ENCODE peak calls at places on chromosome 19, in seven cellular contexts. N is stomach, C is pancreas, L is breast epithelium, H is neuronal stem cell, K is A549, Z is esophagus squamous epithelium. A is an unnamed sample.

GRCh38 chr19:6648141-6648715 is 21.7 kb downstream of the TNFSF14 start:
- DNase-seq in H (no peak), K (no peak), Z (no peak), N (no peak), C (no peak), L (no peak), A (no peak)

GRCh38 chr19:46786236-46787039 is 2.0 kb downstream of the SLC1A5 start:
- DNase-seq in L (peak; percentile 61), Z (no peak), N (peak; percentile 67), H (peak; percentile 33), C (peak; percentile 68), K (peak; percentile 84), A (no peak)

GRCh38 chr19:43755256-43755801 is 567 bp upstream of the SMG9 start:
- DNase-seq in Z (no peak), C (peak; percentile 78), N (peak; percentile 86), K (peak; percentile 91), L (peak; percentile 77), H (peak; percentile 58), A (peak; percentile 95)

GRCh38 chr19:51119675-51120074 is 5.0 kb upstream of the SIGLEC9 start:
- DNase-seq in L (no peak), N (no peak), K (no peak), C (no peak), Z (no peak), H (no peak), A (no peak)

GRCh38 chr19:4878491-4878968 is 11.1 kb upstream of the PLIN3 start:
- DNase-seq in Z (no peak), L (no peak), K (no peak), N (no peak), C (no peak), H (no peak), A (no peak)

GRCh38 chr19:24004166-24004565 is 82.8 kb upstream of the ZNF254 start:
- DNase-seq in N (no peak), C (no peak), K (no peak), H (no peak), L (no peak), Z (no peak), A (no peak)

GRCh38 chr19:53980553-53981407 is 10.7 kb upstream of the CACNG6 start:
- DNase-seq in H (no peak), C (no peak), L (no peak), Z (no peak), N (no peak), K (peak; percentile 99), A (no peak)

GRCh38 chr19:4722671-4723464 is 774 bp downstream of the DPP9 start:
- DNase-seq in H (no peak), N (peak; percentile 39), C (peak; percentile 41), L (no peak), Z (no peak), K (no peak), A (no peak)

GRCh38 chr19:17579523-17580244 is 24.2 kb downstream of the COLGALT1 start:
- DNase-seq in H (peak; percentile 45), Z (no peak), C (peak; percentile 43), L (no peak), K (peak; percentile 87), N (no peak), A (no peak)

DNA sequence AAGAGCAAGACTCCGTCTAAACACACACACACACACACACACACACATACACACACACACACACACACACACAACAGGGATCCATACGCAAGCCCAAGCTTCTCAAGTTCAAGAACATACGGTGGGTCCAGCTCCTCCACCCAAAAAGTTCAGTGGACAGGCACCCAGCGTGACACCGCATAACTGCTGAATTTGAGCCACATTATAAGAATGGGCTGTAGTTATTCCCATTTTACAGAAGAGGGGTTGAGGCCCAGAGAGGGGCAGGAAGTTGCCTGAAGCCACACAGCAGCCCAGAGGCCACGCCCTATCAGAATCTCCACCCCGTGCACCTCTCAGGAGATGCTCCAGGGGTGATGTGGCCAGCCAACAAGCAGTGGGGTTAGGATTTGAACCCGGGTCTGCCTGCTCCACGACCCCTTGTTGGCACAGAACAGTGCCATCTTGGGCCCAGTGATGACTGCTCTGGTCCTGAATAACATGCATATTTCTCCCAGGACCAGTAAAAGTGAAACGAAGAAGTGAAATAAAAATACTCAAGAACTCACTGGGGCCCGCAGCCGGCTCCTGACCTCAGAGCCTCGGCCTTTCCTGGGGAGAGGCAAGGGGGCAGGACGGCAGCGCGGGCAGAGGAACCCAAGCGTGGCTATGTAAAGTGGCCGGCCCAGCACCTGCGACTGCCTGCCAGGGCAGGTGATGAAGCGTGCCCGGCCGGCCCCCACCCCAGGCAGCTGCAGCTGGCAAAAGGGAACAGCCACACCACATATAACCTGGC is 61.9 kb downstream of the AP1M1 start:
- DNase-seq in L (no peak), N (no peak), C (no peak), Z (peak; percentile 31), H (no peak), K (no peak), A (no peak)
- H3K27ac ChIP-seq in L (no peak overlapping the region), N (peak overlapping the region; percentile 82), C (no peak overlapping the region), Z (peak overlapping the region; percentile 80), H (no peak overlapping the region), K (no peak overlapping the region), A (peak overlapping the region; percentile 63)

GRCh38 chr19:16447015-16447384 is 24.8 kb downstream of the EPS15L1 start:
- DNase-seq in L (no peak), K (no peak), N (peak; percentile 83), H (no peak), Z (peak; percentile 36), C (peak; percentile 39), A (no peak)
- H3K4me1 ChIP-seq in L (peaks cover 15% of the 10 kb centered on the region), K (peaks cover 3% of the 10 kb centered on the region), N (peaks cover 72% of the 10 kb centered on the region), H (peaks cover 4% of the 10 kb centered on the region), Z (peaks cover 17% of the 10 kb centered on the region), C (peaks cover 16% of the 10 kb centered on the region), A (peaks cover 55% of the 10 kb centered on the region)

GRCh38 chr19:3039125-3039524 is 10.0 kb upstream of the TLE2 start:
- DNase-seq in Z (no peak), K (no peak), C (no peak), H (no peak), L (no peak), N (no peak), A (no peak)

GRCh38 chr19:3042545-3043267 is 13.6 kb upstream of the TLE2 start:
- DNase-seq in Z (no peak), L (no peak), H (no peak), N (no peak), K (no peak), C (no peak), A (no peak)

GRCh38 chr19:3039641-3040077 is 10.6 kb upstream of the TLE2 start:
- DNase-seq in H (no peak), K (peak; percentile 41), N (no peak), L (no peak), C (peak; percentile 60), Z (no peak), A (no peak)

GRCh38 chr19:3041302-3041701 is 12.2 kb upstream of the TLE2 start:
- DNase-seq in C (no peak), L (no peak), H (no peak), Z (no peak), K (no peak), N (no peak), A (no peak)

GRCh38 chr19:3041756-3042517 is 12.9 kb upstream of the TLE2 start:
- DNase-seq in H (no peak), C (no peak), K (no peak), N (no peak), Z (no peak), L (no peak), A (no peak)
- H3K27ac ChIP-seq in H (peak overlapping the region; percentile 5), C (no peak overlapping the region), K (peak overlapping the region; percentile 28), N (no peak overlapping the region), Z (no peak overlapping the region), L (peak overlapping the region; percentile 29), A (peak overlapping the region; percentile 18)

GRCh38 chr19:20313894-20314293 is 146.9 kb downstream of the ZNF486 start:
- DNase-seq in C (no peak), Z (no peak), L (no peak), K (no peak), N (no peak), H (no peak), A (no peak)
- H3K4me1 ChIP-seq in C (peaks cover 32% of the 10 kb centered on the region), Z (no peaks in the 10 kb centered on the region), L (no peaks in the 10 kb centered on the region), K (no peaks in the 10 kb centered on the region), N (peaks cover 10% of the 10 kb centered on the region), H (no peaks in the 10 kb centered on the region), A (no peaks in the 10 kb centered on the region)

GRCh38 chr19:35266149-35266903 is 2.4 kb upstream of the USF2 start:
- DNase-seq in Z (no peak), C (peak; percentile 53), N (no peak), L (peak; percentile 50), H (no peak), K (no peak), A (no peak)
- H3K27ac ChIP-seq in Z (peak overlapping the region; percentile 94), C (no peak overlapping the region), N (peak overlapping the region; percentile 95), L (peak overlapping the region; percentile 90), H (no peak overlapping the region), K (peak overlapping the region; percentile 97), A (peak overlapping the region; percentile 89)

DNA sequence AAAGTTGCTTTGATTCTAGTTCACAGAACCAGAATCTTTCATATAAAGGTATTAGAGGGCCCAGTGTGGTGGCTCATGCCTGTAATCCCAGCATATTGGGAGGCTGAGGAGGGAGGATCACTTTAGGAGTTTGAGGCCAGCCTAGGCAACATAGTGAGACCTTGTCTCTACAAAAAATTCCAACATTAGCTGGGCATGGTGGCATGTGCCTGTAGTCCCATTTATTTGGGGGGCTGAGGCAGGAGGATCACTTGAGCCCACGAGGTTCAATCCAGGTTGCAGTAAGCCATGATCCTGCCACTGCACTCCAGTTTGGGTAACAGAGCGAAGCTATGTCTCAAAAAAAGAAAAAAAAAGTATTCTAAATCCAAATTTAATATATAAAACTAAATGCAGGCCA is 9.1 kb downstream of the LDLR start:
- DNase-seq in L (no peak), K (no peak), H (no peak), N (no peak), Z (no peak), C (no peak), A (no peak)
- H3K4me1 ChIP-seq in L (no peaks in the 10 kb centered on the region), K (peaks cover 25% of the 10 kb centered on the region), H (peaks cover 2% of the 10 kb centered on the region), N (peaks cover 36% of the 10 kb centered on the region), Z (peaks cover 29% of the 10 kb centered on the region), C (peaks cover 31% of the 10 kb centered on the region), A (peaks cover 31% of the 10 kb centered on the region)

DNA sequence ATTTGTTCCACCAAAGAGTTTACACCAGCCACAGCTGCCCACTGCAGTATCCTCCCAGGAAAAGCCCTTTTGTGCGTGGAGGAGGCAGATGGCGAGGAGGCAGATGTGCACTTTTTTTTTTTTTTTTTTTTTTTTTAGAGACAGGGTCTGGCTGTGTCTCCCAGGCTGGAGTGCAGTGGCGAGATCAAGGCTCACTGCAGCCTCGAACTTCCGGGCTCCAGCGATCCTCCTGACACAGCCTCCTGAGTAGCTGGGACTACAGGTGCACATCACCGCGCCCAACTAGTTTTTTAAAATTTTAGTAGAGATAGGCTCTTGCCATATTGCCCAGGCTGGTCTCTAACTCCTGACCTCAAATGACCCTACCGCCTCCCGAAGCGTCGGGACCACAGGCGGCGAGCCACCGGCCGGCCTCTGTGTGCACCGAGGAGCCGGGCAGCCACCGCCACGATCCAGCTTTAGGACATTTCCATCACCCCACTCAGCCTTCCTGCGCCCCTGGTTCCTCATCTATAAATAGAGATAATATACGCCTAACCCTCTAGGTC is 563 bp upstream of the PDCD5 start:
- DNase-seq in L (no peak), H (no peak), N (no peak), K (no peak), C (no peak), Z (no peak), A (no peak)
- H3K27ac ChIP-seq in L (peak overlapping the region; percentile 86), H (no peak overlapping the region), N (peak overlapping the region; percentile 92), K (peak overlapping the region; percentile 91), C (no peak overlapping the region), Z (peak overlapping the region; percentile 83), A (peak overlapping the region; percentile 75)

GRCh38 chr19:11092181-11092538 is 2.9 kb downstream of the LDLR start:
- DNase-seq in C (no peak), Z (no peak), K (peak; percentile 62), L (no peak), H (no peak), N (no peak), A (no peak)
- H3K4me1 ChIP-seq in C (peaks cover 68% of the 10 kb centered on the region), Z (peaks cover 47% of the 10 kb centered on the region), K (peaks cover 58% of the 10 kb centered on the region), L (peaks cover 9% of the 10 kb centered on the region), H (peaks cover 9% of the 10 kb centered on the region), N (peaks cover 86% of the 10 kb centered on the region), A (peaks cover 61% of the 10 kb centered on the region)